ENCODE peak calls at places on chromosomes 12 and 14, in five cellular contexts. A is CD4-positive, alpha-beta T cell; R is foreskin fibroblast; K is PC-3; Y is ascending aorta. U is an unnamed sample.
A peak's percentile ranks its signal among the peaks of the same experiment; 100 is the strongest.

GRCh38 chr12:42135264-42135814 is 9.3 kb downstream of the GXYLT1 start:
- DNase-seq in K (peak; percentile 68), A (no peak), Y (no peak), R (peak; percentile 83), U (no peak)

GRCh38 chr14:37824936-37825698 is 229.7 kb downstream of the TTC6 start:
- DNase-seq in R (peak; percentile 1), Y (no peak), K (peak; percentile 55), A (no peak), U (no peak)

GRCh38 chr14:55138091-55138490 is 9.0 kb downstream of the LGALS3 start:
- DNase-seq in K (peak; percentile 34), Y (no peak), A (no peak), R (no peak), U (no peak)

GRCh38 chr14:92340071-92340470 is 17.1 kb downstream of the SLC24A4 start:
- DNase-seq in K (no peak), A (no peak), Y (no peak), R (no peak), U (no peak)

GRCh38 chr12:4855121-4855924 is 54.4 kb upstream of the KCNA1 start:
- DNase-seq in A (peak; percentile 15), K (peak; percentile 81), R (peak; percentile 84), Y (no peak), U (no peak)

GRCh38 chr12:65596514-65597010 is 227.7 kb upstream of the HMGA2 start:
- DNase-seq in Y (no peak), R (no peak), K (peak; percentile 99), A (no peak), U (no peak)

GRCh38 chr12:11959117-11959823 is 111.5 kb upstream of the BCL2L14 start:
- DNase-seq in K (peak; percentile 67), Y (no peak), A (no peak), R (peak; percentile 23), U (no peak)

GRCh38 chr12:6195665-6196535 is 4.3 kb upstream of the CD9 start:
- DNase-seq in K (peak; percentile 93), R (peak; percentile 95), A (peak; percentile 69), Y (peak; percentile 71), U (peak; percentile 94)

GRCh38 chr12:124809391-124809790 is 54.3 kb downstream of the SCARB1 start:
- DNase-seq in A (no peak), R (no peak), Y (no peak), K (no peak), U (no peak)

GRCh38 chr14:33943081-33943480 is 7.8 kb downstream of the EGLN3 start:
- DNase-seq in R (no peak), K (no peak), A (no peak), Y (no peak), U (no peak)

GRCh38 chr12:110578522-110579238 is 4.4 kb downstream of the PPTC7 start:
- DNase-seq in R (no peak), K (no peak), Y (no peak), A (no peak), U (no peak)

GRCh38 chr12:76872415-76872814 is 6.4 kb downstream of the CSRP2 start:
- DNase-seq in Y (no peak), K (no peak), A (no peak), R (no peak), U (no peak)

GRCh38 chr12:67705394-67706370 is 57.1 kb downstream of the DYRK2 start:
- DNase-seq in R (peak; percentile 89), A (no peak), K (peak; percentile 88), Y (no peak), U (no peak)

GRCh38 chr12:105741786-105742566 is 396.8 kb downstream of the NUAK1 start:
- DNase-seq in A (no peak), K (peak; percentile 64), Y (no peak), R (peak; percentile 73), U (no peak)

GRCh38 chr12:11798856-11799530 is 149.5 kb downstream of the ETV6 start:
- DNase-seq in Y (no peak), R (peak; percentile 80), K (peak; percentile 89), A (no peak), U (no peak)

GRCh38 chr14:55398679-55399078 is 13.0 kb downstream of the ATG14 start:
- DNase-seq in R (peak; percentile 96), A (no peak), Y (peak; percentile 28), K (peak; percentile 99), U (no peak)

GRCh38 chr14:78340250-78340649 is 170.1 kb downstream of the NRXN3 start:
- DNase-seq in K (no peak), R (no peak), Y (no peak), A (no peak), U (no peak)

GRCh38 chr12:7638064-7638763 is 27.5 kb downstream of the APOBEC1 start:
- DNase-seq in Y (no peak), R (no peak), A (no peak), K (no peak), U (no peak)

GRCh38 chr12:57627504-57628279 is 5.3 kb downstream of the B4GALNT1 start:
- DNase-seq in A (no peak), Y (no peak), R (peak; percentile 32), K (no peak), U (no peak)

GRCh38 chr12:3207858-3208257 is 130.7 kb downstream of the TSPAN9 start:
- DNase-seq in R (no peak), A (no peak), Y (no peak), K (no peak), U (no peak)

GRCh38 chr12:117012189-117012805 is 86.9 kb downstream of the TESC start:
- DNase-seq in Y (no peak), K (no peak), A (no peak), R (peak; percentile 20), U (no peak)

GRCh38 chr12:93514853-93515252 is 47.5 kb downstream of the MRPL42 start:
- DNase-seq in R (peak; percentile 79), A (no peak), Y (no peak), K (peak; percentile 79), U (no peak)

GRCh38 chr12:22312336-22312735 is 22.2 kb downstream of the ST8SIA1 start:
- DNase-seq in R (peak; percentile 6), K (peak; percentile 85), A (no peak), Y (no peak), U (no peak)

GRCh38 chr12:45170456-45171042 is 45.3 kb upstream of the ANO6 start:
- DNase-seq in K (peak; percentile 85), Y (no peak), A (peak; percentile 69), R (peak; percentile 87), U (peak; percentile 91)

GRCh38 chr12:92473564-92473963 is 229.2 kb upstream of the PLEKHG7 start:
- DNase-seq in K (no peak), R (no peak), Y (no peak), A (no peak), U (no peak)

GRCh38 chr12:92476844-92477243 is 225.9 kb upstream of the PLEKHG7 start:
- DNase-seq in A (no peak), K (no peak), Y (no peak), R (no peak), U (no peak)

GRCh38 chr12:92482599-92482998 is 220.2 kb upstream of the PLEKHG7 start:
- DNase-seq in Y (no peak), R (no peak), A (no peak), K (no peak), U (no peak)

GRCh38 chr12:92478692-92479091 is 224.1 kb upstream of the PLEKHG7 start:
- DNase-seq in Y (no peak), A (no peak), R (peak; percentile 45), K (no peak), U (no peak)
- TF ChIP-seq CTCF in Y (no peak), A (no peak), R (no peak), K (no peak), U (no peak)

DNA sequence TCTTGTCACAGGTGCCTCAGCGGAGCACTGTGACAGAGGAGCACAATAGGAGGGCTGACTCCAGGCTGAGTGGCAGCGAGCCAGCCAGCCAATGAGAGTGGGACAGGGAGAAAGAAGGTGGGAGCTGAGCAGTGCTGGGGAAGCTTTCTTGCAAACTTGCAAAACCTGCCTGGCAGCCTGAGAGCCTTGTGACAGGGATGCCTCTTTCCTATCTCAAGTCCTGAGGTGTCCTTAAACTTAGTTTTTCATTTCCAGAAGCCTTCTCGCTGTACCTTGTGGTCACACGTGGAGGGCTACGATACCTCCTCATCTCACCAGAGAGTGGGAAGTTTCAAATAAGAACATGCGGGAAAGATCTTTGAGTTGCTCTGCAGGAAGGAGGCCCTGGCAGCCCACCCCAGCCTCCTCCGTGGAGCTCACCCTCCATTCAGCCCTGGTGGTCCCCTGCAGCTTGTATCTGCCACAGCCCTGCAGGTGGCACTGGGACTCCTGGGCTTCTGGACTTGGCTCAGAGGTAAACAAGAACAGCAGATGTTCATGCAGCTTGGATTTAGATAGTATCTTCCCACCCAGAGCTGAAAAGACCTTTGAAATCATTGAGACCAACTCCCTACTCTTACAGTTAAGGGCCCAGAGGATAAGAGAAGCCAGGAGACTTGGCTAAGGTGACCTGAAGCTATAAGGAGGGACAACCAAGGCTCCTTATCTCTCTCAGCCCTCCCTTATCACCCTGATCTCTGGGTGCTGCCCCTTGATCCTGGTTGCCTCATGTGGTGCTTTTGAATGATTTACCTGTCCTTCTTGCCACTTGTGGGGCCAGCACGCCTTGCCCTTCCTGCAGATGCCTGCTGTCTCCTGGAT is 153.5 kb upstream of the MAX start:
- DNase-seq in R (peak; percentile 27), A (no peak), Y (no peak), K (peak; percentile 95), U (no peak)
- TF ChIP-seq CTCF in R (no peak), A (no peak), Y (no peak), K (no peak), U (no peak)

GRCh38 chr12:54147186-54147585 is 41.6 kb downstream of the SMUG1 start:
- DNase-seq in Y (no peak), A (no peak), R (peak; percentile 49), K (no peak), U (no peak)
- TF ChIP-seq CTCF in Y (no peak), A (no peak), R (no peak), K (no peak), U (no peak)

GRCh38 chr12:59075968-59076367 is 155.7 kb upstream of the LRIG3 start:
- DNase-seq in K (no peak), A (no peak), Y (no peak), R (peak; percentile 36), U (no peak)
- TF ChIP-seq CTCF in K (no peak), A (no peak), Y (no peak), R (no peak), U (no peak)

GRCh38 chr12:123152823-123153222 is 1.9 kb upstream of the PITPNM2 start:
- DNase-seq in R (no peak), A (no peak), K (no peak), Y (no peak), U (no peak)

GRCh38 chr12:123151679-123152454 is 977 bp upstream of the PITPNM2 start:
- DNase-seq in A (no peak), Y (no peak), K (no peak), R (peak; percentile 13), U (no peak)

GRCh38 chr12:123149828-123150272 is 1.0 kb downstream of the PITPNM2 start:
- DNase-seq in A (no peak), Y (no peak), R (peak; percentile 11), K (no peak), U (no peak)

GRCh38 chr12:123150273-123150803 is 552 bp downstream of the PITPNM2 start:
- DNase-seq in R (no peak), K (peak; percentile 20), A (no peak), Y (no peak), U (no peak)

GRCh38 chr12:123150804-123151678 is at the start of gene PITPNM2:
- DNase-seq in Y (no peak), A (peak; percentile 56), R (peak; percentile 87), K (peak; percentile 69), U (no peak)
- TF ChIP-seq CTCF in Y (no peak), A (no peak), R (no peak), K (no peak), U (no peak)

GRCh38 chr12:49089831-49090773 is 4.5 kb downstream of the DHH start:
- DNase-seq in R (peak; percentile 71), Y (no peak), A (no peak), K (peak; percentile 35), U (no peak)
- TF ChIP-seq CTCF in R (peak; percentile 27), Y (peak; percentile 13), A (no peak), K (peak; percentile 41), U (no peak)